ENCODE peak calls at places on chromosomes 4 and X, in eight cellular contexts. C, M, N, K, G, U, Q and S are unnamed samples.

GRCh38 chr4:64271601-64272081 is 137.6 kb downstream of the TECRL start:
- DNase-seq in C (peak; percentile 18), M (no peak), N (no peak), K (no peak), G (no peak), U (no peak), Q (peak; percentile 26), S (no peak)

GRCh38 chr4:155597933-155598451 is 68.7 kb upstream of the GUCY1A1 start:
- DNase-seq in C (no peak), M (no peak), N (no peak), K (no peak), G (no peak), U (no peak), Q (no peak), S (no peak)

GRCh38 chr4:162865102-162865501 is 301.6 kb downstream of the NAF1 start:
- DNase-seq in C (no peak), M (no peak), N (no peak), K (no peak), G (no peak), U (no peak), Q (no peak), S (no peak)

GRCh38 chr4:184814686-184815045 is 11.1 kb downstream of the ACSL1 start:
- DNase-seq in C (no peak), M (no peak), N (no peak), K (no peak), G (no peak), U (no peak), Q (no peak), S (no peak)

GRCh38 chrX:148823986-148824385 is 323.6 kb downstream of the AFF2 start:
- DNase-seq in C (no peak), M (no peak), N (no peak), K (no peak), G (no peak), U (no peak), Q (no peak), S (no peak)

GRCh38 chr4:84814100-84814750 is 152.3 kb downstream of the WDFY3 start:
- DNase-seq in C (no peak), M (no peak), N (peak; percentile 47), K (no peak), G (peak; percentile 46), U (no peak), Q (no peak), S (no peak)

GRCh38 chrX:79325263-79325958 is 41.7 kb downstream of the ITM2A start:
- DNase-seq in C (no peak), M (no peak), N (no peak), K (no peak), G (no peak), U (no peak), Q (no peak), S (no peak)

GRCh38 chrX:135086197-135086854 is 34.0 kb downstream of the ETDB start:
- DNase-seq in C (no peak), M (no peak), N (peak; percentile 22), K (no peak), G (no peak), U (no peak), Q (peak; percentile 25), S (no peak)

GRCh38 chrX:111244238-111244750 is 26.0 kb downstream of the CAPN6 start:
- DNase-seq in C (no peak), M (no peak), N (no peak), K (no peak), G (no peak), U (no peak), Q (no peak), S (no peak)

GRCh38 chr4:170243662-170244288 is 154.0 kb upstream of the AADAT start:
- DNase-seq in C (no peak), M (no peak), N (no peak), K (no peak), G (no peak), U (no peak), Q (no peak), S (no peak)

GRCh38 chr4:55398966-55399365 is 3.2 kb downstream of the TMEM165 start:
- DNase-seq in C (no peak), M (no peak), N (no peak), K (no peak), G (no peak), U (no peak), Q (no peak), S (no peak)

GRCh38 chr4:78410651-78411050 is 140.9 kb upstream of the ANXA3 start:
- DNase-seq in C (no peak), M (no peak), N (no peak), K (no peak), G (no peak), U (no peak), Q (no peak), S (no peak)

GRCh38 chr4:48339642-48340041 is 1.7 kb upstream of the SLAIN2 start:
- DNase-seq in C (no peak), M (no peak), N (no peak), K (no peak), G (no peak), U (no peak), Q (no peak), S (no peak)

GRCh38 chr4:48340276-48340904 is 939 bp upstream of the SLAIN2 start:
- DNase-seq in C (no peak), M (no peak), N (no peak), K (no peak), G (peak; percentile 37), U (no peak), Q (no peak), S (no peak)

GRCh38 chr4:48341776-48342558 is 638 bp downstream of the SLAIN2 start:
- DNase-seq in C (peak; percentile 63), M (peak; percentile 13), N (no peak), K (peak; percentile 20), G (no peak), U (peak; percentile 80), Q (peak; percentile 45), S (peak; percentile 56)

GRCh38 chr4:48342559-48342878 is 1.2 kb downstream of the SLAIN2 start:
- DNase-seq in C (no peak), M (no peak), N (no peak), K (no peak), G (no peak), U (no peak), Q (no peak), S (no peak)

DNA sequence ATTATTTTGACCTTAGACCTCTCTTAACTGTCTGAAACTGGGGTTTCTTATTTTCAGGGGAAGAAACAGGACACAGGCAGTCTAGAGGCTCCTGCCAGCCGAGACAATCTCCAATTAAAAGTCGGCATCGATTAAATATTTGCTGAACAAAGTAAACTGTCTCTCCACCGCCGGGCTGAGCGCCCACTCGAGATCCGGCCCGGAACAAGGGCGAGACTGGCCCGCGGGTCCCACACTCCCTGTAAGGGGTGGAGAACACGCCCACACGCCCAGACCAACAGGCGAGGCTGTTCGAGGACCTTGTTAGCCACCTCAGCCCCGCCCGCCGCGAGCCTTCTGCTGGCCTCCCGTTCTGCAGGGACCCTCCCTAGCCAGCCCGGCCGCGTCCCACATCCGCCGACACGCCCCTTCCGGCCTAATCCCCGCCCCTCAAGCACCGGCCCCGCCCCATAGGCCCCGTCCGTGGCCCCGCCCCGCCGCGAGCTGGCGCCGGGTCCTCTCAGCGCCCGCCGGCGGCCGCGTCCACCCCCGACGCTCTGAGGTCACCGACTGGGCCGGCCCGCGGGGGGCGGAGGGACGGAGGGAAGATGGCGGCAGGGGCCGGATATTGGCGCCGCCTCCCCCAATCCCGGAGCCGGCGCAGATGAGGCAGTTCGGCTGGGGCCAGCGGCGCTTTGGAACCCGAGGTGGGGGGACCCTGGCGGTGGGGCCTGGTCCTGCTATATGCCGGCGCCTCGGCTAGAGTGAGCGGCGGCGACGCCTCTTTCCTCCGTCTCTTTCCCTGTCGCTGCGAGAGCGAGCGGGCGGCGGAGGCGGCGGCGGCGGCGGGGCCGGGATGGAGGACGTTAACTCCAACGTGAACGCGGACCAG is at the start of gene SLAIN2:
- DNase-seq in C (peak; percentile 100), M (peak; percentile 98), N (peak; percentile 98), K (peak; percentile 89), G (peak; percentile 79), U (peak; percentile 99), Q (peak; percentile 99), S (peak; percentile 99)
- TF ChIP-seq CTCF in C (peak; percentile 35), M (peak; percentile 65), N (no peak), K (no peak), G (peak; percentile 29), U (peak; percentile 76), Q (peak; percentile 49), S (peak; percentile 60)

DNA sequence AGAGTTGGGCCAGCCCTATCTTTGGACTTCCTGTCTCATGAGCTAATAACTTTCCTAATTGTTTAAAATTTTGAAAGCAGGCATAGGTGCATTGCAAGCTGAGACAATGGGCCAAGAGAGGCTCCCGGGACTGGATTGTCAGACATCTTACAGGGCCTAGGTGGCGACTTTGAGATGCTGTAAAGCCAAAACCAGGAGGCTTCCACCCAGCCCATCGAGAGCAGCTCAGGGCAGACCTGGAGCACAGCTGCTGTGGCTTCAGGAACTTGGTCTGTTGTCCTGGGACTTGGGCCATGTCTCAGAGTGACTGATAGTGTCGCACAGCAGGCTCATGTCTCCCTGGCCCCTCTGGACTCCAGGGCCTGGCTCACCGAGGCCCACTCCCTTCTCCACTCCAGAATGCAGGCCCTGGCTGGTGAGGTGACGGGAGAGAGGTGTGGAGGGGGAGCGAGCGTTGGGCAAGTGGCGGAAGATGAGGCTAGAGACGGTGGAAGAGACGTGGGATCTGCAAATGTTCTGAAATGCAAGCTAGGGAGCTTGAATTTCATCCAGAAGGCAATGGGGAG is 24.1 kb upstream of the MTM1 start:
- DNase-seq in C (no peak), M (no peak), N (no peak), K (no peak), G (no peak), U (no peak), Q (no peak), S (no peak)
- TF ChIP-seq CTCF in C (peak; percentile 6), M (no peak), N (no peak), K (no peak), G (no peak), U (no peak), Q (no peak), S (no peak)

DNA sequence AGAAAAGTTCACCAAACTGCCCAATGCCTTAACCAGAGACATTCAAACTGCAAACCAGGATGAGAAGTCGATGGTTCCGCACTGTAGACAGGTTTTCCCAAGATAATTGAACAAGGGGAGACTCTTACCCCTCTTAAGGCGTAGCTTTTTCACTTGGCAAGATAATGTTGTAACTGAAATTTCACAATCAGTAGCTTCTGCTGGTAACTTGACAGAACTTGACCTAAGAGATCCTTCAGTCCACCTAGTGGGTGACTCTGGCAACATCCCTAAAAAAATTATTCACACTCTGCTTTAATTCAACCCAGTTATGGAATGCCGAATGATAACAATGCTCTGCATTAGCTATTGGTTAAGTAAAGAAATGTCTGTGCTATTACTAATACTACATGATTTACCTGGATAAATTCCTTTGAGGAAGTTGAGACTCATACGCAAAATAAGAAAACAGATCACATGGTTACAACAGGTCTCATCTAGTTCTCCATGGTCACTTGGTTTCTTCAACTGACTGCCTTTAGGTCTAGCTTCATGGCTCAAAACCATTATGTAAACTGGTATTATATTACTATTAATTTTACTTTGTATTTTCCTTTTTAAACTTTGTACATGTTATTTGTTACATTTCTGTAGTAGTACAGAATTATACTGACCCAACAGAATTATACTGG is 9.1 kb downstream of the ELF2 start:
- DNase-seq in C (no peak), M (no peak), N (no peak), K (no peak), G (no peak), U (no peak), Q (no peak), S (no peak)
- TF ChIP-seq CTCF in C (peak; percentile 34), M (peak; percentile 55), N (no peak), K (no peak), G (peak; percentile 37), U (peak; percentile 66), Q (peak; percentile 35), S (peak; percentile 53)

GRCh38 chrX:65300104-65300809 is 234.3 kb downstream of the LAS1L start:
- DNase-seq in C (no peak), M (no peak), N (no peak), K (no peak), G (no peak), U (no peak), Q (peak; percentile 13), S (no peak)
- TF ChIP-seq CTCF in C (no peak), M (no peak), N (no peak), K (no peak), G (no peak), U (no peak), Q (no peak), S (no peak)